ENCODE peak calls at places on chromosomes 1 and 21, in four cellular contexts. One of them, this sample, is unnamed.
A peak's percentile ranks its signal among the peaks of the same experiment; 100 is the strongest.

GRCh38 chr1:39672551-39672947 is 642 bp upstream of the NT5C1A start:
- DNase-seq in prostate gland: no peak
- DNase-seq in EH: no peak
- DNase-seq in NB4: no peak
- DNase-seq in this sample: no peak

GRCh38 chr1:58620926-58621325 is 43.9 kb upstream of the TACSTD2 start:
- DNase-seq in EH: no peak
- DNase-seq in prostate gland: no peak
- DNase-seq in NB4: no peak
- DNase-seq in this sample: no peak

GRCh38 chr1:211928993-211929637 is 98.6 kb upstream of the LPGAT1 start:
- DNase-seq in prostate gland: peak; percentile 70
- DNase-seq in NB4: peak; percentile 91
- DNase-seq in EH: peak; percentile 50
- DNase-seq in this sample: peak; percentile 71

GRCh38 chr1:12184008-12184681 is 17.4 kb downstream of the TNFRSF1B start:
- DNase-seq in prostate gland: peak; percentile 21
- DNase-seq in NB4: peak; percentile 92
- DNase-seq in EH: peak; percentile 79
- DNase-seq in this sample: peak; percentile 35

GRCh38 chr1:215970406-215970805 is 403.3 kb downstream of the KCTD3 start:
- DNase-seq in prostate gland: no peak
- DNase-seq in NB4: no peak
- DNase-seq in EH: peak; percentile 60
- DNase-seq in this sample: no peak

GRCh38 chr1:203320546-203321272 is 15.4 kb downstream of the BTG2 start:
- DNase-seq in EH: peak; percentile 61
- DNase-seq in NB4: peak; percentile 90
- DNase-seq in prostate gland: peak; percentile 80
- DNase-seq in this sample: peak; percentile 98

GRCh38 chr1:235562589-235562988 is 58.3 kb upstream of the B3GALNT2 start:
- DNase-seq in NB4: no peak
- DNase-seq in EH: no peak
- DNase-seq in prostate gland: no peak
- DNase-seq in this sample: no peak

GRCh38 chr1:66563094-66563800 is 29.3 kb downstream of the SGIP1 start:
- DNase-seq in prostate gland: no peak
- DNase-seq in EH: peak; percentile 98
- DNase-seq in NB4: no peak
- DNase-seq in this sample: no peak

GRCh38 chr1:113507552-113508214 is 117.4 kb downstream of the MAGI3 start:
- DNase-seq in EH: no peak
- DNase-seq in prostate gland: no peak
- DNase-seq in NB4: no peak
- DNase-seq in this sample: no peak

GRCh38 chr1:2003564-2004131 is at the start of gene CFAP74:
- DNase-seq in NB4: no peak
- DNase-seq in EH: peak; percentile 19
- DNase-seq in prostate gland: no peak
- DNase-seq in this sample: no peak

GRCh38 chr1:211609120-211610024 is 30.4 kb upstream of the SLC30A1 start:
- DNase-seq in prostate gland: no peak
- DNase-seq in EH: peak; percentile 44
- DNase-seq in NB4: no peak
- DNase-seq in this sample: no peak

GRCh38 chr1:14552246-14552970 is 46.1 kb upstream of the KAZN start:
- DNase-seq in NB4: no peak
- DNase-seq in prostate gland: no peak
- DNase-seq in EH: no peak
- DNase-seq in this sample: no peak

GRCh38 chr1:44894591-44894990 is 51.5 kb upstream of the PTCH2 start:
- DNase-seq in NB4: no peak
- DNase-seq in EH: peak; percentile 90
- DNase-seq in prostate gland: no peak
- DNase-seq in this sample: no peak

GRCh38 chr21:29075706-29076447 is 2.4 kb upstream of the CCT8 start:
- DNase-seq in NB4: no peak
- DNase-seq in prostate gland: no peak
- DNase-seq in EH: peak; percentile 15
- DNase-seq in this sample: peak; percentile 53